ENCODE peak calls at places on chromosome 22, in seven cellular contexts. One of them, this sample, is unnamed.

GRCh38 chr22:19514831-19515565 is 9.2 kb downstream of the CLDN5 start:
- DNase-seq in lower lobe of right lung: no peak
- DNase-seq in right lobe of liver: no peak
- DNase-seq in OCI-LY7: no peak
- DNase-seq in ovary: no peak
- DNase-seq in GM23338: no peak
- DNase-seq in heart left ventricle: no peak
- DNase-seq in this sample: no peak

GRCh38 chr22:26592368-26593015 is 2.6 kb upstream of the TPST2 start:
- DNase-seq in lower lobe of right lung: no peak
- DNase-seq in right lobe of liver: no peak
- DNase-seq in OCI-LY7: peak; percentile 80
- DNase-seq in ovary: no peak
- DNase-seq in GM23338: no peak
- DNase-seq in heart left ventricle: no peak
- DNase-seq in this sample: peak; percentile 26

GRCh38 chr22:19942886-19943664 is 1.5 kb upstream of the TXNRD2 start:
- DNase-seq in lower lobe of right lung: peak; percentile 37
- DNase-seq in right lobe of liver: no peak
- DNase-seq in OCI-LY7: peak; percentile 54
- DNase-seq in ovary: peak; percentile 69
- DNase-seq in GM23338: no peak
- DNase-seq in heart left ventricle: peak; percentile 42
- DNase-seq in this sample: no peak

GRCh38 chr22:28829358-28830181 is 29.2 kb upstream of the XBP1 start:
- DNase-seq in lower lobe of right lung: peak; percentile 81
- DNase-seq in right lobe of liver: peak; percentile 79
- DNase-seq in OCI-LY7: peak; percentile 84
- DNase-seq in ovary: peak; percentile 82
- DNase-seq in GM23338: peak; percentile 91
- DNase-seq in heart left ventricle: peak; percentile 79
- DNase-seq in this sample: peak; percentile 86

GRCh38 chr22:49648053-49648452 is 179.6 kb downstream of the BRD1 start:
- DNase-seq in lower lobe of right lung: no peak
- DNase-seq in right lobe of liver: no peak
- DNase-seq in OCI-LY7: no peak
- DNase-seq in ovary: no peak
- DNase-seq in GM23338: no peak
- DNase-seq in heart left ventricle: no peak
- DNase-seq in this sample: no peak

GRCh38 chr22:49204599-49205214 is 623.0 kb downstream of the BRD1 start:
- DNase-seq in lower lobe of right lung: no peak
- DNase-seq in right lobe of liver: peak; percentile 8
- DNase-seq in OCI-LY7: no peak
- DNase-seq in ovary: no peak
- DNase-seq in GM23338: no peak
- DNase-seq in heart left ventricle: no peak
- DNase-seq in this sample: peak; percentile 19

GRCh38 chr22:17637490-17638181 is 921 bp upstream of the BCL2L13 start:
- DNase-seq in lower lobe of right lung: no peak
- DNase-seq in right lobe of liver: no peak
- DNase-seq in OCI-LY7: no peak
- DNase-seq in ovary: no peak
- DNase-seq in GM23338: peak; percentile 2
- DNase-seq in heart left ventricle: no peak
- DNase-seq in this sample: no peak

GRCh38 chr22:29301716-29302401 is 4.6 kb upstream of the GAS2L1 start:
- DNase-seq in lower lobe of right lung: no peak
- DNase-seq in right lobe of liver: no peak
- DNase-seq in OCI-LY7: no peak
- DNase-seq in ovary: peak; percentile 18
- DNase-seq in GM23338: no peak
- DNase-seq in heart left ventricle: no peak
- DNase-seq in this sample: no peak

GRCh38 chr22:28283025-28283654 is 364.1 kb upstream of the PITPNB start:
- DNase-seq in lower lobe of right lung: no peak
- DNase-seq in right lobe of liver: no peak
- DNase-seq in OCI-LY7: no peak
- DNase-seq in ovary: no peak
- DNase-seq in GM23338: no peak
- DNase-seq in heart left ventricle: no peak
- DNase-seq in this sample: no peak

GRCh38 chr22:18063311-18063710 is 14.5 kb upstream of the PEX26 start:
- DNase-seq in lower lobe of right lung: no peak
- DNase-seq in right lobe of liver: no peak
- DNase-seq in OCI-LY7: no peak
- DNase-seq in ovary: no peak
- DNase-seq in GM23338: no peak
- DNase-seq in heart left ventricle: no peak
- DNase-seq in this sample: no peak

GRCh38 chr22:20430641-20431519 is 6.7 kb downstream of the SCARF2 start:
- DNase-seq in lower lobe of right lung: peak; percentile 70
- DNase-seq in right lobe of liver: peak; percentile 67
- DNase-seq in OCI-LY7: no peak
- DNase-seq in ovary: no peak
- DNase-seq in GM23338: peak; percentile 87
- DNase-seq in heart left ventricle: peak; percentile 57
- DNase-seq in this sample: peak; percentile 64

DNA sequence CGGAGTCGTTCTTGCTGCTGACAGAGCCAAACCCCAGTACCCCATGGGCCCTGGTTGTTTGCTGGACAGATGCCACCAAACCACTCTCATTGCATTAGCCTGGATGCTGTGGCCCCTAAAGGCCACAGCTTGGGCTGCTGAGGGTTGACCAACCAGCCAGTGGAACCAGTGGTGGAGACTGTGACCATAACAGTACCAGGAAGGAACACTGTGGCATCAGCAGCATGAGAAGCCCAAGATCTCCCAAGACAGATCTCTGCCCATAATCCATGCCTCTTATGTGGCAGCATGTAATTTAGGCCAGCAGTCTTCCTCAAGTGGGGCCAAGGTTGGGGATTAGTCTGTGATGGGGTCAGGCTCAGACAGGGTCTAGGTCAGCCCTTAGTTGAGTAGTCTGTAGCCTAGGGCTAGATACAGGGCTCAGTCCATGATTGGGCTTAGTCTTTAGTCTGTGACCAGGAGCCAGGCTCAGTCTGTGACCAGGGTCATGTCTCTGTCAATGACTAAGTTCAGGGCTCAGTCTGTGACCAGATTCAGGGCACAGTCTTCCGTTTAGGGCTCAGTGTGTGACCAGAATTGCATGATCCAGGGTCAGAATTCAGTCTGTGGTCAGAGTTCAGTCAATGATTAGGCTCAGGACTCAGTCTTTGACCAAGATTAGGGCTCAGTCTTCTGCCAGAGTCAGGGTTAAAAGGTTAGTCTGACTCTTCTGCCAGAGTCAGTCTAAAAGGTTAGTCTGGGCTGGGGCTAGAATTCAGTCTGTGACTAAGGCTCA is 4.5 kb upstream of the INPP5J start:
- DNase-seq in lower lobe of right lung: no peak
- DNase-seq in right lobe of liver: no peak
- DNase-seq in OCI-LY7: no peak
- DNase-seq in ovary: no peak
- DNase-seq in GM23338: no peak
- DNase-seq in heart left ventricle: no peak
- DNase-seq in this sample: no peak
- H3K4me1 ChIP-seq in lower lobe of right lung: peaks cover 7% of the 10 kb centered on the region
- H3K4me1 ChIP-seq in right lobe of liver: peaks cover 4% of the 10 kb centered on the region
- H3K4me1 ChIP-seq in OCI-LY7: no peaks in the 10 kb centered on the region
- H3K4me1 ChIP-seq in ovary: peaks cover 3% of the 10 kb centered on the region
- H3K4me1 ChIP-seq in GM23338: peaks cover 6% of the 10 kb centered on the region
- H3K4me1 ChIP-seq in heart left ventricle: peaks cover 43% of the 10 kb centered on the region
- H3K4me1 ChIP-seq in this sample: peaks cover 14% of the 10 kb centered on the region

DNA sequence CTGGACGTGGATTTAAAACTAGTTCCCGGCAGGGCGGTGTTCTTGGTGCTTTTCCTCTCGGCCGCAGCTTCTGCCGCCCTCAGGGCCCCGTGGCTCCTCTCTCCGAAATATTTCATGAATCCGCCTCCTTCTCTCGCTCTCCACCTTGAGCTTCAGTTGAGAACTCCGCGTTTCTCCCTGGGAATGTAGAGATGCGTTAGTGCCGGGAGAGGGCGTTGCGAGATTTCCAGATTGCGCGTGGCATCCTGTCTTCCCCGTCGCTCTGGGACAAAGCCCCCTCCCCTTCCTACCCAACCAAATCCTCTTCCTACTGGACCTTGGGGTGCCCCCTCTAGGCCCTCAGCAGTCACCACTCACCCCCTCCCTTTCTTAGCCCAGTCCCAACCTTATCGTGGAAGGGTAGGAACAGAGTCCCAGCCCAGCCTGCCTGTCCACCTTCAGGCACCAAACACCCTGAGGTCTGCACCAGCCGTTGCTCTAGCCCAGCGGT is 15.5 kb upstream of the RAC2 start:
- DNase-seq in lower lobe of right lung: peak; percentile 46
- DNase-seq in right lobe of liver: peak; percentile 21
- DNase-seq in OCI-LY7: peak; percentile 33
- DNase-seq in ovary: no peak
- DNase-seq in GM23338: peak; percentile 81
- DNase-seq in heart left ventricle: no peak
- DNase-seq in this sample: no peak
- TF ChIP-seq CTCF in lower lobe of right lung: peak; percentile 41
- TF ChIP-seq CTCF in right lobe of liver: no peak
- TF ChIP-seq CTCF in OCI-LY7: peak; percentile 83
- TF ChIP-seq CTCF in ovary: no peak
- TF ChIP-seq CTCF in GM23338: peak; percentile 53
- TF ChIP-seq CTCF in heart left ventricle: peak; percentile 48
- TF ChIP-seq CTCF in this sample: no peak

GRCh38 chr22:41511521-41511968 is 32.7 kb downstream of the POLR3H start:
- DNase-seq in lower lobe of right lung: no peak
- DNase-seq in right lobe of liver: no peak
- DNase-seq in OCI-LY7: no peak
- DNase-seq in ovary: no peak
- DNase-seq in GM23338: no peak
- DNase-seq in heart left ventricle: no peak
- DNase-seq in this sample: no peak

GRCh38 chr22:41508770-41509170 is 35.5 kb downstream of the POLR3H start:
- DNase-seq in lower lobe of right lung: no peak
- DNase-seq in right lobe of liver: no peak
- DNase-seq in OCI-LY7: no peak
- DNase-seq in ovary: no peak
- DNase-seq in GM23338: no peak
- DNase-seq in heart left ventricle: peak; percentile 74
- DNase-seq in this sample: no peak

GRCh38 chr22:41516462-41516861 is 27.8 kb downstream of the POLR3H start:
- DNase-seq in lower lobe of right lung: no peak
- DNase-seq in right lobe of liver: no peak
- DNase-seq in OCI-LY7: no peak
- DNase-seq in ovary: no peak
- DNase-seq in GM23338: peak; percentile 37
- DNase-seq in heart left ventricle: no peak
- DNase-seq in this sample: no peak

GRCh38 chr22:41513391-41513790 is 30.9 kb downstream of the POLR3H start:
- DNase-seq in lower lobe of right lung: no peak
- DNase-seq in right lobe of liver: no peak
- DNase-seq in OCI-LY7: no peak
- DNase-seq in ovary: no peak
- DNase-seq in GM23338: no peak
- DNase-seq in heart left ventricle: no peak
- DNase-seq in this sample: no peak

GRCh38 chr22:41512421-41513194 is 31.7 kb downstream of the POLR3H start:
- DNase-seq in lower lobe of right lung: no peak
- DNase-seq in right lobe of liver: no peak
- DNase-seq in OCI-LY7: no peak
- DNase-seq in ovary: peak; percentile 71
- DNase-seq in GM23338: peak; percentile 96
- DNase-seq in heart left ventricle: peak; percentile 68
- DNase-seq in this sample: no peak
- H3K4me1 ChIP-seq in lower lobe of right lung: no peaks in the 10 kb centered on the region
- H3K4me1 ChIP-seq in right lobe of liver: peaks cover 27% of the 10 kb centered on the region
- H3K4me1 ChIP-seq in OCI-LY7: no peaks in the 10 kb centered on the region
- H3K4me1 ChIP-seq in ovary: peaks cover 9% of the 10 kb centered on the region
- H3K4me1 ChIP-seq in GM23338: peaks cover 16% of the 10 kb centered on the region
- H3K4me1 ChIP-seq in heart left ventricle: peaks cover 73% of the 10 kb centered on the region
- H3K4me1 ChIP-seq in this sample: peaks cover 50% of the 10 kb centered on the region

GRCh38 chr22:39924286-39924685 is 23.4 kb downstream of the GRAP2 start:
- DNase-seq in lower lobe of right lung: no peak
- DNase-seq in right lobe of liver: no peak
- DNase-seq in OCI-LY7: no peak
- DNase-seq in ovary: no peak
- DNase-seq in GM23338: no peak
- DNase-seq in heart left ventricle: no peak
- DNase-seq in this sample: no peak

GRCh38 chr22:39926175-39927152 is 25.6 kb downstream of the GRAP2 start:
- DNase-seq in lower lobe of right lung: no peak
- DNase-seq in right lobe of liver: no peak
- DNase-seq in OCI-LY7: no peak
- DNase-seq in ovary: no peak
- DNase-seq in GM23338: no peak
- DNase-seq in heart left ventricle: no peak
- DNase-seq in this sample: no peak

GRCh38 chr22:39925273-39925672 is 24.4 kb downstream of the GRAP2 start:
- DNase-seq in lower lobe of right lung: no peak
- DNase-seq in right lobe of liver: no peak
- DNase-seq in OCI-LY7: no peak
- DNase-seq in ovary: no peak
- DNase-seq in GM23338: no peak
- DNase-seq in heart left ventricle: no peak
- DNase-seq in this sample: no peak

GRCh38 chr22:39928556-39929401 is 27.9 kb downstream of the GRAP2 start:
- DNase-seq in lower lobe of right lung: no peak
- DNase-seq in right lobe of liver: no peak
- DNase-seq in OCI-LY7: no peak
- DNase-seq in ovary: no peak
- DNase-seq in GM23338: no peak
- DNase-seq in heart left ventricle: no peak
- DNase-seq in this sample: no peak

DNA sequence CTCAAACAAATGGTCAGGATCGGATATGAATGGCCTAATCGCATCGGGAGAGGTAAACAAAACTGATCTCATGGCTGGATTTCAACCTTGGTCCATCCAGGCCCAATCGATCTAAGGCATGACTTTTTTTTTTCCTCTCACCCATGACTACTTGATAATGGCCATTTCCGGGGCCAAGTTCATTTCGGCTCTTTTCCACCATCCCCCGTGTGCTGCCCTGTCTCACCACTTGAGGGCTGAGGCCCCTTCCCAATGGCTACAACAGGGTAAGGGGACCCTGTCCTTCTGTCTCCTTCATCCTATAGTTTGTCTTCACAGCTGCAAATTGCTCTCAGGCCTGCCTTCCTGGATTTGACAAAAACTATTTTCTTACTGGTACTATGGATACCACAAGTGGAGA is 26.7 kb downstream of the GRAP2 start:
- DNase-seq in lower lobe of right lung: no peak
- DNase-seq in right lobe of liver: no peak
- DNase-seq in OCI-LY7: no peak
- DNase-seq in ovary: no peak
- DNase-seq in GM23338: peak; percentile 73
- DNase-seq in heart left ventricle: no peak
- DNase-seq in this sample: no peak
- TF ChIP-seq CTCF in lower lobe of right lung: no peak
- TF ChIP-seq CTCF in right lobe of liver: peak; percentile 7
- TF ChIP-seq CTCF in OCI-LY7: peak; percentile 57
- TF ChIP-seq CTCF in ovary: no peak
- TF ChIP-seq CTCF in GM23338: peak; percentile 60
- TF ChIP-seq CTCF in heart left ventricle: no peak
- TF ChIP-seq CTCF in this sample: no peak

GRCh38 chr22:23067691-23068090 is 2.6 kb upstream of the GNAZ start:
- DNase-seq in lower lobe of right lung: peak; percentile 13
- DNase-seq in right lobe of liver: no peak
- DNase-seq in OCI-LY7: peak; percentile 33
- DNase-seq in ovary: no peak
- DNase-seq in GM23338: no peak
- DNase-seq in heart left ventricle: no peak
- DNase-seq in this sample: peak; percentile 7
- H3K4me1 ChIP-seq in lower lobe of right lung: peaks cover 16% of the 10 kb centered on the region
- H3K4me1 ChIP-seq in right lobe of liver: peaks cover 5% of the 10 kb centered on the region
- H3K4me1 ChIP-seq in OCI-LY7: peaks cover 68% of the 10 kb centered on the region
- H3K4me1 ChIP-seq in ovary: peaks cover 5% of the 10 kb centered on the region
- H3K4me1 ChIP-seq in GM23338: peaks cover 8% of the 10 kb centered on the region
- H3K4me1 ChIP-seq in heart left ventricle: peaks cover 25% of the 10 kb centered on the region
- H3K4me1 ChIP-seq in this sample: peaks cover 22% of the 10 kb centered on the region